ENCODE peak calls at places on chromosomes 1 and 21, in eight cellular contexts. Q is IMR-90, G is ascending aorta, K is colonic mucosa, O is astrocyte of the cerebellum, J is cardiac muscle cell, W is transverse colon, N is foreskin fibroblast. H is an unnamed sample.

GRCh38 chr1:188089461-188089860 is 1260.7 kb downstream of the PLA2G4A start:
- DNase-seq in K (no peak), Q (peak; percentile 11), J (no peak), O (no peak), N (peak; percentile 1), G (no peak), W (no peak), H (no peak)

GRCh38 chr1:187871177-187871576 is 1042.4 kb downstream of the PLA2G4A start:
- DNase-seq in N (no peak), G (no peak), K (no peak), O (no peak), W (no peak), J (no peak), Q (no peak), H (no peak)

GRCh38 chr1:57279909-57280666 is 143.8 kb downstream of the DAB1 start:
- DNase-seq in N (no peak), W (no peak), O (peak; percentile 4), J (no peak), K (no peak), Q (peak; percentile 2), G (no peak), H (no peak)

GRCh38 chr1:74396462-74396861 is 115.9 kb downstream of the LRRC53 start:
- DNase-seq in K (no peak), G (no peak), N (no peak), O (no peak), J (no peak), W (no peak), Q (no peak), H (no peak)

GRCh38 chr1:207824691-207825090 is 72.8 kb downstream of the CD46 start:
- DNase-seq in Q (no peak), G (peak; percentile 73), W (no peak), K (no peak), N (peak; percentile 67), O (no peak), J (no peak), H (no peak)

GRCh38 chr21:23899561-23899960 is 1707.7 kb downstream of the MRPL39 start:
- DNase-seq in J (no peak), W (no peak), O (no peak), G (no peak), K (no peak), N (no peak), Q (no peak), H (no peak)

GRCh38 chr21:34673006-34673405 is 4.2 kb downstream of the CLIC6 start:
- DNase-seq in N (no peak), O (no peak), K (no peak), G (no peak), Q (no peak), W (no peak), J (no peak), H (no peak)

GRCh38 chr1:154422521-154422920 is 17.4 kb downstream of the IL6R start:
- DNase-seq in W (no peak), K (no peak), G (no peak), N (no peak), O (no peak), Q (no peak), J (no peak), H (no peak)

GRCh38 chr1:203995228-203995627 is 77.7 kb upstream of the SOX13 start:
- DNase-seq in K (no peak), G (no peak), O (no peak), Q (no peak), N (no peak), W (no peak), J (no peak), H (no peak)

GRCh38 chr1:113758631-113759340 is 500 bp downstream of the PHTF1 start:
- DNase-seq in G (peak; percentile 77), W (peak; percentile 72), N (peak; percentile 83), O (no peak), K (peak; percentile 78), Q (peak; percentile 25), J (peak; percentile 74), H (peak; percentile 26)

GRCh38 chr1:55623339-55623738 is 408.2 kb upstream of the USP24 start:
- DNase-seq in W (peak; percentile 10), K (peak; percentile 38), J (peak; percentile 5), O (no peak), N (no peak), Q (peak; percentile 95), G (no peak), H (no peak)

GRCh38 chr1:29239142-29239541 is 2.8 kb downstream of the PTPRU start:
- DNase-seq in J (peak; percentile 20), N (peak; percentile 50), G (no peak), K (no peak), Q (no peak), W (no peak), O (no peak), H (no peak)

GRCh38 chr1:167705250-167705649 is 16.5 kb upstream of the MPZL1 start:
- DNase-seq in W (no peak), O (no peak), N (no peak), G (no peak), K (no peak), J (peak; percentile 38), Q (no peak), H (no peak)

GRCh38 chr1:100322436-100323211 is 29.7 kb upstream of the CDC14A start:
- DNase-seq in J (no peak), Q (peak; percentile 31), W (no peak), G (no peak), O (no peak), N (peak; percentile 31), K (no peak), H (no peak)

GRCh38 chr1:2158272-2158671 is 36.3 kb downstream of the FAAP20 start:
- DNase-seq in G (no peak), N (no peak), W (no peak), J (no peak), K (no peak), O (no peak), Q (no peak), H (no peak)

GRCh38 chr1:61337981-61338848 is 255.9 kb downstream of the NFIA start:
- DNase-seq in N (peak; percentile 93), J (peak; percentile 64), W (peak; percentile 60), Q (peak; percentile 75), O (peak; percentile 95), G (peak; percentile 92), K (peak; percentile 64), H (no peak)

GRCh38 chr1:229230136-229230892 is 40.6 kb upstream of the RAB4A start:
- DNase-seq in N (no peak), O (no peak), J (no peak), Q (no peak), K (no peak), G (no peak), W (no peak), H (no peak)

GRCh38 chr1:200979574-200980451 is 43.7 kb downstream of the KIF21B start:
- DNase-seq in J (no peak), G (no peak), N (peak; percentile 17), O (no peak), W (peak; percentile 53), Q (no peak), K (peak; percentile 72), H (peak; percentile 21)

GRCh38 chr1:63779872-63780271 is 6.1 kb downstream of the ROR1 start:
- DNase-seq in N (no peak), W (no peak), Q (peak; percentile 25), O (no peak), G (no peak), K (no peak), J (no peak), H (no peak)

GRCh38 chr1:9576903-9577302 is 11.8 kb upstream of the TMEM201 start:
- DNase-seq in N (no peak), O (no peak), J (no peak), W (no peak), K (no peak), Q (no peak), G (no peak), H (no peak)

GRCh38 chr1:9577423-9577822 is 11.3 kb upstream of the TMEM201 start:
- DNase-seq in W (no peak), O (no peak), Q (no peak), N (no peak), J (no peak), G (no peak), K (no peak), H (no peak)

GRCh38 chr1:9573723-9574122 is 15.0 kb upstream of the TMEM201 start:
- DNase-seq in Q (peak; percentile 25), N (peak; percentile 52), O (no peak), W (no peak), J (peak; percentile 71), K (no peak), G (no peak), H (no peak)
- TF ChIP-seq CTCF in Q (peak; percentile 47), N (peak; percentile 20), O (peak; percentile 39), W (peak; percentile 21), J (peak; percentile 30), K (no peak), G (peak; percentile 56), H (peak; percentile 56)

GRCh38 chr21:31360717-31361116 is 16.7 kb upstream of the TIAM1 start:
- DNase-seq in K (no peak), O (no peak), W (no peak), G (no peak), Q (no peak), N (no peak), J (no peak), H (no peak)
- H3K4me3 ChIP-seq in K (no peak overlapping the region), O (no peak overlapping the region), W (no peak overlapping the region), G (no peak overlapping the region), Q (no peak overlapping the region), N (no peak overlapping the region), J (no peak overlapping the region), H (no peak overlapping the region)

GRCh38 chr1:51569284-51570062 is 47.4 kb upstream of the OSBPL9 start:
- DNase-seq in Q (peak; percentile 82), G (no peak), W (peak; percentile 17), J (no peak), N (peak; percentile 79), O (peak; percentile 59), K (peak; percentile 32), H (peak; percentile 86)
- TF ChIP-seq CTCF in Q (no peak), G (no peak), W (no peak), J (peak; percentile 38), N (no peak), O (peak; percentile 9), K (no peak), H (no peak)

GRCh38 chr1:172826096-172826741 is 167.3 kb downstream of the FASLG start:
- DNase-seq in K (peak; percentile 23), N (peak; percentile 94), G (peak; percentile 66), W (no peak), O (peak; percentile 80), J (peak; percentile 41), Q (peak; percentile 95), H (no peak)
- H3K4me3 ChIP-seq in K (no peak overlapping the region), N (peak overlapping the region; percentile 20), G (no peak overlapping the region), W (no peak overlapping the region), O (no peak overlapping the region), J (no peak overlapping the region), Q (no peak overlapping the region), H (no peak overlapping the region)

DNA sequence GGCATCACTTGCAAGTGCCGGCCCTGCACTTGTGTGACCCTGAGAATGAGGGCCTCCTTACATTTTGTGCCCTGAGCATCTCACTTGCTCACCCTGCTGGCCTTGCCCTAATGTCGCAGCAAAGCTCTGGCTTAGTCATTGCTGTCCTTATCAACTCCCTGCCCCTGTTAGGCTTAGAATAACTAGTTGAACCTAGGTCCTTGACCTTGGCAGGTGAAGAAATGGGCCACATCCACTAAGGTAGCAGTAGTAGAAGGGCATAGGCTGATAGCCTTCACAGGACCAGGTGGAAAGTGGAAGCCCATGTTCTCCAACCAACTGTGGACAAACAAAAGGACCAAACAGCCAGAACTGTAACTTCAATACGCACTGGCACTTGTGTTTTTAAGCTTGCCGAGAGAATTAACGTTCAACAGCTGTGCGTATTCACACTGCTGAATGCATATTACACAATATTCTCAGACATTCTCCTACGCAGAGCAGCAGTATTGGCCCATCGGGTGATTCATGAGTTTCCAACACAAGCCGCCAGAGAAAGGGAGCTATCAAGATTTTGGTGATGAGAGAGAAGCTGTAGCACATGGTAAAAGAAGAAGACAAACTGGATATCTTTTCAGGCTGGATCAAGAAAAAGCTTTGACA is 27.7 kb upstream of the PTGFRN start:
- DNase-seq in W (peak; percentile 30), Q (peak; percentile 65), N (peak; percentile 91), K (peak; percentile 38), O (no peak), J (peak; percentile 31), G (peak; percentile 73), H (no peak)
- TF ChIP-seq CTCF in W (peak; percentile 34), Q (no peak), N (peak; percentile 22), K (no peak), O (peak; percentile 17), J (peak; percentile 43), G (no peak), H (peak; percentile 66)